ENCODE peak calls at places on chromosomes 4 and X, in four cellular contexts. P is K562, R is GM12878, B is SK-N-SH. C is an unnamed sample. For H3K4me1, the result is how much of the 10 kb centered on the place peaks cover.

GRCh38 chrX:155069414-155069813 is 1.5 kb downstream of the CMC4 start:
- DNase-seq in B (no peak), R (no peak), P (no peak), C (no peak)

GRCh38 chrX:150038356-150038755 is 100.1 kb upstream of the EOLA2 start:
- DNase-seq in P (no peak), B (no peak), R (no peak), C (no peak)

GRCh38 chr4:725368-726234 is 20.0 kb downstream of the PCGF3 start:
- DNase-seq in R (no peak), B (no peak), P (no peak), C (no peak)

GRCh38 chrX:40154853-40155616 is 57.3 kb upstream of the BCOR start:
- DNase-seq in R (no peak), P (peak), B (peak), C (no peak)

GRCh38 chr4:16859031-16859430 is 39.4 kb downstream of the LDB2 start:
- DNase-seq in R (no peak), P (no peak), B (no peak), C (no peak)

GRCh38 chr4:2059034-2059725 is at the start of gene NAT8L:
- DNase-seq in R (no peak), P (peak), B (peak), C (peak)

GRCh38 chr4:75745192-75745591 is 20.8 kb downstream of the USO1 start:
- DNase-seq in B (no peak), P (no peak), R (no peak), C (no peak)

GRCh38 chrX:136764206-136764605 is 16.5 kb downstream of the ARHGEF6 start:
- DNase-seq in R (no peak), P (no peak), B (no peak), C (no peak)

GRCh38 chrX:15815779-15816452 is 25.6 kb downstream of the ZRSR2 start:
- DNase-seq in P (peak), R (peak), B (peak), C (peak)

GRCh38 chrX:121579016-121579760 is 531.8 kb downstream of the GLUD2 start:
- DNase-seq in B (peak), P (no peak), R (peak), C (peak)

GRCh38 chrX:15750611-15751159 is 12.6 kb downstream of the CA5B start:
- DNase-seq in P (no peak), B (no peak), R (no peak), C (no peak)

GRCh38 chr4:67292649-67293048 is 252.7 kb downstream of the CENPC start:
- DNase-seq in P (no peak), R (no peak), B (no peak), C (no peak)

GRCh38 chrX:129523076-129524055 is at the start of gene SMARCA1:
- DNase-seq in R (no peak), B (peak), P (peak), C (peak)

GRCh38 chrX:72306085-72306801 is 529 bp upstream of the CITED1 start:
- DNase-seq in R (no peak), P (peak), B (peak), C (no peak)

GRCh38 chrX:33204889-33205288 is 6.5 kb downstream of the DMD start:
- DNase-seq in B (no peak), P (no peak), R (no peak), C (no peak)

GRCh38 chrX:128816919-128817318 is 706.4 kb downstream of the SMARCA1 start:
- DNase-seq in R (no peak), B (peak), P (peak), C (no peak)

GRCh38 chr4:40334591-40335507 is at the start of gene CHRNA9:
- DNase-seq in R (no peak), B (no peak), P (no peak), C (no peak)

GRCh38 chrX:30822068-30822671 is 66.9 kb downstream of the TAB3 start:
- DNase-seq in R (peak), B (no peak), P (no peak), C (no peak)

GRCh38 chrX:41922694-41923171 is 621 bp downstream of the CASK start:
- DNase-seq in B (peak), P (peak), R (no peak), C (no peak)

GRCh38 chrX:110021180-110022022 is 18.5 kb downstream of the TMEM164 start:
- DNase-seq in R (no peak), B (no peak), P (no peak), C (no peak)

GRCh38 chr4:32775049-32775448 is 2054.9 kb downstream of the PCDH7 start:
- DNase-seq in R (no peak), B (peak), P (no peak), C (peak)

GRCh38 chr4:76673361-76673760 is 224.6 kb downstream of the SOWAHB start:
- DNase-seq in R (no peak), B (no peak), P (no peak), C (no peak)

GRCh38 chr4:1463088-1463926 is 57.1 kb upstream of the NKX1-1 start:
- DNase-seq in R (no peak), P (no peak), B (peak), C (no peak)

GRCh38 chrX:55119712-55120111 is 30.9 kb downstream of the PAGE2 start:
- DNase-seq in R (no peak), B (no peak), P (no peak), C (no peak)
- TF ChIP-seq JUND in R (no peak), B (peak), P (no peak), C (no peak)

DNA sequence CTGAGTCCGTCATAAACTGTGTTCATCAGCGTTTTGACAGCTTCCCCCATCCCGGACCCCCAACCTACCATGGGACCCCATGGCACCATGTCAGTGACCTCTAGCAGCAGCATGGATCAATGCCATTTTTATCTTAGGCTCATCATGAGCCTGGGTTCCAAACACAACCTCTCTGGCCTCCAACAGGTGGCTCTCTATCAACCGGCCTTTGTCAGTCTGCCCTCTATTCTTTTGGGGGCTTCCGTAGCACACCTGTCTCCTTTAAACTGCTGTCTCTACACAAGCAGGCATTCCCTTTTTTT is 716 bp upstream of the TMEM150C start:
- DNase-seq in P (no peak), B (no peak), R (no peak), C (no peak)
- H3K4me2 ChIP-seq in P (no peak), B (peak), R (no peak), C (peak)

DNA sequence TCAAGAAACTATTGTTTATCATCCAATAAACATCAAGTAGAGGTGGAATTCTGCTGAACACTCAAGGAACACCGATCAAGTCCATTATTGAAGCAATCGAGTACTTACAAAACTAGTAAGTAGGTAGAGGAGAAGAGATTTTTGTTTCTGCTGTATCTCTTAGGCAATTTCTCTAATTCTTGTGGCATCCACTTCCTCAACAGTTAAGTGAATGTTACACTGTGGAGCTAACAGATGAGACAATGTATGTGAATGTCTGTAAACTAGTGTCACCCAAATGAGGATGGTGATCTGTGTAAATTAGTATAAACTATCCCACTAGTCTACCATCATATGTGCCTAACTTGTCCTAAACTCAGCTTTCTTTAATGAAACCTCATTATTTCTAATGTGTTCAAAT is 261.6 kb downstream of the ARHGAP24 start:
- DNase-seq in P (no peak), R (no peak), B (no peak), C (no peak)
- H3K4me1 ChIP-seq in P (under half), R (under half), B (under half), C (under half)

GRCh38 chrX:142637206-142637605 is 388.5 kb upstream of the SPANXN4 start:
- DNase-seq in B (no peak), P (no peak), R (no peak), C (no peak)
- TF ChIP-seq JUND in B (no peak), P (no peak), R (no peak), C (no peak)